ENCODE peak calls at places on chromosomes 6 and 20, in seven cellular contexts. L, R, G, Z, M, O and F are unnamed samples.

GRCh38 chr6:21049572-21049971 is 515.3 kb downstream of the CDKAL1 start:
- DNase-seq in G (no peak), M (no peak), O (no peak), Z (no peak), L (no peak), R (no peak), F (no peak)

GRCh38 chr6:9128970-9129369 is 693.6 kb upstream of the SLC35B3 start:
- DNase-seq in M (no peak), L (no peak), R (no peak), Z (no peak), G (no peak), O (no peak), F (no peak)

GRCh38 chr6:141413196-141413595 is 719.5 kb upstream of the GJE1 start:
- DNase-seq in L (no peak), Z (no peak), O (no peak), R (no peak), G (no peak), M (no peak), F (no peak)

GRCh38 chr6:12296604-12297003 is 6.4 kb downstream of the EDN1 start:
- DNase-seq in L (no peak), R (no peak), M (no peak), Z (no peak), O (no peak), G (no peak), F (no peak)

GRCh38 chr6:138844203-138844602 is 48.3 kb downstream of the ECT2L start:
- DNase-seq in O (no peak), R (no peak), M (peak), L (no peak), G (no peak), Z (no peak), F (no peak)

GRCh38 chr20:38745757-38746156 is 2.5 kb upstream of the ACTR5 start:
- DNase-seq in R (no peak), Z (no peak), M (no peak), L (no peak), G (no peak), O (no peak), F (no peak)

GRCh38 chr20:40743172-40743775 is 54.2 kb upstream of the MAFB start:
- DNase-seq in Z (no peak), G (no peak), O (no peak), L (no peak), R (no peak), M (no peak), F (no peak)

GRCh38 chr20:3551681-3552434 is 81.0 kb downstream of the ATRN start:
- DNase-seq in L (no peak), R (no peak), O (no peak), M (no peak), G (no peak), Z (no peak), F (no peak)